ENCODE peak calls at places on chromosomes 11 and 22, in six cellular contexts. G, E, S, R, V and I are unnamed samples.

GRCh38 chr11:91299980-91300379 is 924.6 kb upstream of the FAT3 start:
- DNase-seq in E (no peak), G (no peak), R (no peak), S (peak), V (no peak), I (peak)

GRCh38 chr11:43825217-43825816 is 55.3 kb upstream of the ALKBH3 start:
- DNase-seq in R (no peak), E (no peak), S (peak), V (peak), G (no peak), I (peak)

GRCh38 chr11:62427630-62428233 is 8.9 kb downstream of the SCGB1A1 start:
- DNase-seq in V (no peak), G (no peak), R (no peak), E (no peak), S (peak), I (peak)

GRCh38 chr11:129223701-129224149 is 31.6 kb upstream of the ARHGAP32 start:
- DNase-seq in G (no peak), V (no peak), S (peak), R (no peak), E (no peak), I (peak)

GRCh38 chr22:44994399-44995281 is 15.2 kb downstream of the PHF21B start:
- DNase-seq in E (no peak), G (no peak), S (no peak), R (no peak), V (no peak), I (no peak)

GRCh38 chr11:70005107-70005818 is 72.9 kb upstream of the ANO1 start:
- DNase-seq in S (peak), R (no peak), G (no peak), V (no peak), E (no peak), I (peak)

GRCh38 chr11:61598886-61599868 is 18.3 kb upstream of the SYT7 start:
- DNase-seq in R (no peak), S (peak), V (peak), G (no peak), E (peak), I (peak)

GRCh38 chr11:45658292-45658991 is 7.0 kb downstream of the CHST1 start:
- DNase-seq in E (peak), R (peak), S (peak), V (peak), G (no peak), I (peak)

GRCh38 chr22:37079668-37080171 is 28.2 kb downstream of the KCTD17 start:
- DNase-seq in E (no peak), V (peak), R (no peak), S (peak), G (no peak), I (peak)

GRCh38 chr11:47607380-47607779 is 13.2 kb upstream of the C1QTNF4 start:
- DNase-seq in R (no peak), S (peak), V (no peak), E (no peak), G (no peak), I (peak)

GRCh38 chr11:3192511-3193372 is 25.9 kb downstream of the MRGPRG start:
- DNase-seq in S (no peak), G (no peak), V (no peak), R (no peak), E (no peak), I (no peak)

GRCh38 chr11:114775849-114776621 is 97.7 kb downstream of the NXPE2 start:
- DNase-seq in V (no peak), G (no peak), R (no peak), S (no peak), E (no peak), I (no peak)

GRCh38 chr11:47148903-47149535 is 27.7 kb downstream of the ARFGAP2 start:
- DNase-seq in E (no peak), S (peak), V (peak), R (no peak), G (no peak), I (peak)

GRCh38 chr11:130782361-130783221 is 133.7 kb downstream of the SNX19 start:
- DNase-seq in S (peak), V (peak), R (no peak), E (no peak), G (no peak), I (peak)

GRCh38 chr11:65498042-65498726 is 661 bp upstream of the MALAT1 start:
- DNase-seq in G (no peak), S (peak), R (no peak), V (peak), E (no peak), I (peak)

GRCh38 chr11:61967924-61968757 is 707 bp upstream of the FTH1 start:
- DNase-seq in V (peak), R (no peak), E (no peak), S (no peak), G (no peak), I (no peak)

GRCh38 chr11:107856981-107857517 is 1.5 kb downstream of the SLC35F2 start:
- DNase-seq in R (no peak), S (peak), E (no peak), V (no peak), G (no peak), I (no peak)

GRCh38 chr11:99638073-99638553 is 617.4 kb downstream of the CNTN5 start:
- DNase-seq in R (no peak), V (no peak), G (no peak), S (no peak), E (no peak), I (no peak)

GRCh38 chr22:47612136-47612910 is 849.9 kb downstream of the TBC1D22A start:
- DNase-seq in S (no peak), R (no peak), V (no peak), E (no peak), G (no peak), I (no peak)

GRCh38 chr22:30969532-30970355 is 679 bp downstream of the TUG1 start:
- DNase-seq in S (peak), V (peak), E (peak), R (no peak), G (no peak), I (peak)

GRCh38 chr11:121961228-121961860 is 154.7 kb downstream of the BLID start:
- DNase-seq in G (no peak), S (peak), V (no peak), R (no peak), E (no peak), I (peak)

GRCh38 chr11:102680945-102681344 is 24.6 kb downstream of the MMP27 start:
- DNase-seq in G (no peak), R (no peak), V (no peak), S (peak), E (no peak), I (no peak)

GRCh38 chr11:108160970-108161566 is 39.7 kb downstream of the ACAT1 start:
- DNase-seq in G (no peak), R (no peak), V (no peak), S (no peak), E (no peak), I (no peak)

GRCh38 chr11:66491315-66491935 is 11.2 kb downstream of the DPP3 start:
- DNase-seq in G (no peak), V (peak), E (peak), R (no peak), S (no peak), I (no peak)

GRCh38 chr11:33391188-33391892 is 134.2 kb downstream of the HIPK3 start:
- DNase-seq in E (no peak), V (no peak), G (no peak), S (no peak), R (no peak), I (no peak)

GRCh38 chr11:122617297-122617696 is 38.2 kb upstream of the UBASH3B start:
- DNase-seq in E (no peak), R (no peak), V (no peak), G (no peak), S (no peak), I (peak)

GRCh38 chr11:2930705-2931415 is 1.6 kb upstream of the PHLDA2 start:
- DNase-seq in E (peak), R (peak), S (peak), V (peak), G (peak), I (peak)

GRCh38 chr22:24592144-24592845 is 578 bp downstream of the LRRC75B start:
- DNase-seq in R (no peak), V (peak), G (peak), S (peak), E (peak), I (no peak)

GRCh38 chr11:19368726-19369364 is 128.1 kb upstream of the E2F8 start:
- DNase-seq in G (no peak), E (no peak), S (peak), R (no peak), V (no peak), I (no peak)

GRCh38 chr11:2898366-2899079 is 12.9 kb upstream of the CDKN1C start:
- DNase-seq in R (no peak), G (no peak), S (peak), V (peak), E (no peak), I (peak)

GRCh38 chr11:130023204-130023603 is 20.6 kb upstream of the PRDM10 start:
- DNase-seq in R (no peak), V (peak), S (peak), G (no peak), E (no peak), I (peak)

GRCh38 chr22:33324228-33324627 is 266.0 kb upstream of the SYN3 start:
- DNase-seq in S (no peak), R (no peak), G (no peak), V (no peak), E (no peak), I (no peak)

GRCh38 chr11:2267306-2267861 is 3.0 kb downstream of the ASCL2 start:
- DNase-seq in E (no peak), V (no peak), R (no peak), S (no peak), G (no peak), I (no peak)

GRCh38 chr11:97525273-97525672 is 1135.5 kb downstream of the JRKL start:
- DNase-seq in G (no peak), S (peak), R (no peak), E (no peak), V (no peak), I (no peak)

GRCh38 chr11:108965602-108966001 is 300.7 kb downstream of the DDX10 start:
- DNase-seq in V (peak), S (peak), R (no peak), G (no peak), E (no peak), I (peak)

GRCh38 chr11:46363031-46363407 is 15.8 kb downstream of the DGKZ start:
- DNase-seq in R (no peak), V (peak), S (peak), G (no peak), E (no peak), I (peak)

GRCh38 chr22:37190262-37190780 is 2.3 kb upstream of the C1QTNF6 start:
- DNase-seq in G (no peak), E (no peak), S (peak), R (no peak), V (no peak), I (no peak)

GRCh38 chr11:86175585-86175984 is 69.0 kb upstream of the EED start:
- DNase-seq in R (no peak), V (no peak), G (no peak), S (no peak), E (no peak), I (no peak)
- H2BK15ac ChIP-seq in R (no peak), V (no peak), G (no peak), S (no peak), E (no peak), I (peak)

GRCh38 chr22:39631381-39631780 is 60.8 kb downstream of the CACNA1I start:
- DNase-seq in G (no peak), E (no peak), V (no peak), S (no peak), R (no peak), I (no peak)
- H2BK15ac ChIP-seq in G (peak), E (no peak), V (no peak), S (no peak), R (no peak), I (no peak)

DNA sequence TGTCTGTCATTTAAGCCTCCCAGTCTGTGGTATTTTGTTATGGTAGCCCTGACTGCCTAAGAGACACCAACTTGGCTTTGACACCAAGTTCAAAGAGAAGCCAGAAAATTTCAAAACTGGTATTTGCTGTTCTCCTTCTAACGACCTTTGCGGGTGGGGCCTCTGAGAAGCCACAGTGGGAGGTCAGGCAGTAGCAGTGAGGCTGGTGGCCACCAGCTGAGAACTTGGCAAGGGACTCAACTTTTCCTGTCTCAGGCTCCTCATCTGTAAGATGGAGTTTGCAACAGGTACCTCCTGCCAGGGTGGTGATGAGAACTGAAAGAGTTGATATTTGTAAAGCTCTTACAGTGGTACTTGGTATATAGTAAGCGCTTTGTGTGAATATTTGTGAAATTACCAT is 183.4 kb downstream of the BCR start:
- DNase-seq in E (no peak), S (no peak), G (no peak), V (no peak), R (no peak), I (no peak)
- H2BK15ac ChIP-seq in E (no peak), S (no peak), G (no peak), V (no peak), R (no peak), I (no peak)

GRCh38 chr11:118004543-118005223 is 18.5 kb downstream of the IL10RA start:
- DNase-seq in V (no peak), E (no peak), G (no peak), S (no peak), R (no peak), I (no peak)

GRCh38 chr11:118007040-118007439 is 20.8 kb downstream of the IL10RA start:
- DNase-seq in S (no peak), V (no peak), G (no peak), E (no peak), R (no peak), I (no peak)

GRCh38 chr11:118005224-118006152 is 19.3 kb downstream of the IL10RA start:
- DNase-seq in R (no peak), S (no peak), E (no peak), G (no peak), V (peak), I (no peak)

GRCh38 chr11:118008271-118008903 is 22.2 kb downstream of the IL10RA start:
- DNase-seq in V (no peak), R (no peak), S (no peak), G (no peak), E (no peak), I (no peak)

DNA sequence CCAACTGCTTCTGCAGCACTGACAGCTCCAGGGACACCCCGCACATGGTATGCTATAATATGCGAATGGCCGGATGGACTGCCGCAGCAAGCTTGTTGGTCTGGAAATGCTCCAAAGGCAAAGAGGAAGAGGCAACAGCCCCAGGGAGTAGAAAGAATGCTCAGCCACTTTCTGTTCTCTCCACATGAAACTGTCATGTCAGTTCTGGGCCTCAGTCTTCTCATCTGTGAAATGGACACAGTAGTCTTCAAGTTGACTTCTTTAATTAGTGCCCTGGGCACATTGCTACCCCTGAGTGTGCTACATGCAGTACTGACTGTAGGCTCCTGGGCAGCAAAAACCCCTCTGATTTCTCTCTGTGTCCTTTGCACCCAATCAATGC is 19.9 kb downstream of the IL10RA start:
- DNase-seq in V (no peak), R (no peak), S (no peak), G (no peak), E (no peak), I (no peak)
- H2BK15ac ChIP-seq in V (no peak), R (no peak), S (no peak), G (no peak), E (no peak), I (no peak)

GRCh38 chr11:76724162-76724768 is 53.7 kb upstream of the LRRC32 start:
- DNase-seq in E (no peak), V (no peak), S (peak), R (no peak), G (peak), I (no peak)
- H2BK15ac ChIP-seq in E (no peak), V (no peak), S (no peak), R (no peak), G (no peak), I (no peak)

DNA sequence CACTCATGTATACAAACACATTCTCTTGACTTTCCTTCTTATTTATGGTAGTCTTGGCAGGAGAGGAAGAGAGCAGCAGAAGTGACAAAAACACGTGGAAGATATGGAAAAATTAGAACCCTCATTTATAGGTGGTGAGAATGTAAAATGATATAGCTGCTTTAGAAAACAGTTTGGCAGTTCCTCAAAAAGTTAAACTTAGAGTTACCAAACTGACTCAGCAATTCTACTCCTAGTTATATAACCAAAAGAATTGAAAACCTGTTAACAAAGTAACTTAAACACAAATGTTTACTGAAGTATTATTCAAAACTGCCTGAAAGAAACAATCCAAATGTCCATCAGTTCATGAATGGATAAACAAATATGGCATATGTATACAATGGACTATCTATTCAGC is 16.8 kb downstream of the NUCB2 start:
- DNase-seq in S (no peak), E (no peak), R (no peak), G (no peak), V (no peak), I (peak)
- H2BK15ac ChIP-seq in S (no peak), E (no peak), R (no peak), G (no peak), V (no peak), I (no peak)

GRCh38 chr22:25941365-25941960 is 199.5 kb downstream of the MYO18B start:
- DNase-seq in R (no peak), S (no peak), G (no peak), V (no peak), E (no peak), I (no peak)

GRCh38 chr22:25942989-25943411 is 201.0 kb downstream of the MYO18B start:
- DNase-seq in G (no peak), S (no peak), V (peak), E (peak), R (no peak), I (no peak)

GRCh38 chr22:25940479-25940878 is 198.5 kb downstream of the MYO18B start:
- DNase-seq in S (no peak), G (no peak), R (no peak), E (no peak), V (peak), I (no peak)

GRCh38 chr22:25939384-25939783 is 197.4 kb downstream of the MYO18B start:
- DNase-seq in V (no peak), R (no peak), S (no peak), G (no peak), E (no peak), I (no peak)

DNA sequence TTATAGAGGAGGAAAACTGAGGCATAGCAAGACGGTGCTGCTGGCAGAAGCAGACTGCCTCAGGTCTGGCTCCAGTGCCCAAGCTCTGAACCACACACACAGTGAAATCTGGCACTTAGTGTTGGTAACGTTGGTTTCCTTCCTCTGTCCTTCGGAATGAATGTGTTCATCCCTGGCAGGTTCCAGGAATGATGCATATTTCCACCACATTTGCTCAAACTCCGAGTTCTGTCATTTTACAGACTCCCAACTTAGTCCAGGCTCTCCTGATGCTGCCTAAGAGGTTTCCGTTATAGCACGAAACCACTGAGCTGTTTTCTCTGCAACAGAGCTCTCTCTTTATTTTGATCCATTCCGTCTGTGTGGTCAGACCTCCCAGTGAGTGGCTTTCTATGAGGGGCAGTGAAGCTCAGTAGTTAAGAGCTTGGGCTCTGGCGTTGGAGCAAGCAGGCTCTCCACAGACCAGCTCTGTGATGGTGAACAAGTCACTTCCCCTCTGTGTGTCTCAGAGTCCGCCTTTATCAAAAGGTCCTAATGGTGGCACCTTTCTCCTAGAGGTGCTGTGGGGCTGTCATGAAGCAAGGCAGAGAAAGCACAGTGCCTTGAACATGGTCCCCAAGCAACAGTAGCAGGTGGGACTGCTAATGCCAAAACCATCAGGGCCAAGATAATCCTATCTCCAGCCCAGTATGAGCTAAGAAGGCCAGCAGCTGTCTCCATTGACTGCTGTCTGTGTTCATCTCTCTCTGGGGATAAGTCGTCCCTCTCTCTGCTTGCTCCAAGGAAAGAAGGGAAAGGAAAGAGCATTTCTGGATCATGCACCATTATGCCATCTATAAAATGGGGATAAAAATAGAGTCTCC is 200.4 kb downstream of the MYO18B start:
- DNase-seq in G (no peak), S (no peak), R (no peak), V (no peak), E (no peak), I (no peak)
- H2BK15ac ChIP-seq in G (no peak), S (no peak), R (peak), V (no peak), E (no peak), I (no peak)

GRCh38 chr11:64362339-64362738 is 3.4 kb downstream of the RPS6KA4 start:
- DNase-seq in E (no peak), R (no peak), V (no peak), G (no peak), S (no peak), I (no peak)
- H2BK15ac ChIP-seq in E (no peak), R (no peak), V (no peak), G (no peak), S (no peak), I (no peak)

GRCh38 chr11:116644201-116644947 is 128.4 kb downstream of the BUD13 start:
- DNase-seq in G (no peak), E (no peak), R (no peak), V (no peak), S (no peak), I (no peak)

GRCh38 chr11:116644948-116645305 is 127.9 kb downstream of the BUD13 start:
- DNase-seq in V (peak), R (peak), S (no peak), G (no peak), E (peak), I (no peak)

GRCh38 chr11:116642481-116642880 is 130.3 kb downstream of the BUD13 start:
- DNase-seq in V (no peak), G (no peak), R (no peak), S (no peak), E (no peak), I (no peak)

GRCh38 chr11:116642902-116643301 is 129.9 kb downstream of the BUD13 start:
- DNase-seq in V (no peak), E (no peak), S (no peak), R (no peak), G (no peak), I (no peak)

GRCh38 chr11:116643521-116643920 is 129.3 kb downstream of the BUD13 start:
- DNase-seq in E (no peak), G (no peak), V (no peak), R (no peak), S (no peak), I (no peak)
- H2BK15ac ChIP-seq in E (no peak), G (no peak), V (no peak), R (no peak), S (no peak), I (no peak)

GRCh38 chr22:17675584-17675983 is 37.0 kb downstream of the BCL2L13 start:
- DNase-seq in S (no peak), R (no peak), G (no peak), V (no peak), E (no peak), I (no peak)

GRCh38 chr22:17674152-17674551 is 35.6 kb downstream of the BCL2L13 start:
- DNase-seq in E (no peak), S (no peak), G (no peak), V (no peak), R (no peak), I (no peak)

GRCh38 chr22:17672417-17672991 is 33.9 kb downstream of the BCL2L13 start:
- DNase-seq in E (no peak), G (no peak), S (peak), R (no peak), V (no peak), I (peak)
- H2BK15ac ChIP-seq in E (no peak), G (no peak), S (no peak), R (no peak), V (no peak), I (no peak)